ENCODE peak calls at places on chromosomes 12 and 14, in six cellular contexts. C is aorta; E is transverse colon; M is DND-41; S is tibial artery; D is CD8-positive, alpha-beta T cell. X is an unnamed sample.
A peak's percentile ranks its signal among the peaks of the same experiment; 100 is the strongest.

GRCh38 chr12:31387466-31387865 is 61.5 kb upstream of the SINHCAF start:
- DNase-seq in D (no peak), S (no peak), C (no peak), M (no peak), E (no peak), X (no peak)

GRCh38 chr12:117830471-117830870 is 138.3 kb downstream of the KSR2 start:
- DNase-seq in E (no peak), M (peak; percentile 69), D (no peak), C (no peak), S (no peak), X (no peak)

GRCh38 chr12:75488553-75488952 is 8.0 kb downstream of the GLIPR1 start:
- DNase-seq in S (no peak), M (peak; percentile 39), E (no peak), C (peak; percentile 73), D (no peak), X (no peak)

GRCh38 chr14:44960146-44960545 is 1.6 kb downstream of the KLHL28 start:
- DNase-seq in S (no peak), M (no peak), D (no peak), C (no peak), E (no peak), X (no peak)

GRCh38 chr12:64269161-64269560 is 47.1 kb upstream of the KICS2 start:
- DNase-seq in E (no peak), C (no peak), M (no peak), D (no peak), S (no peak), X (no peak)

GRCh38 chr12:77133566-77133965 is 68.2 kb upstream of the E2F7 start:
- DNase-seq in C (no peak), E (peak; percentile 11), M (peak; percentile 75), S (no peak), D (no peak), X (no peak)

GRCh38 chr12:65517656-65518210 is 239.2 kb downstream of the MSRB3 start:
- DNase-seq in M (no peak), D (no peak), E (no peak), C (no peak), S (no peak), X (no peak)

GRCh38 chr12:96121271-96121711 is 72.9 kb upstream of the ELK3 start:
- DNase-seq in C (no peak), M (no peak), S (no peak), D (no peak), E (no peak), X (no peak)

GRCh38 chr14:24903337-24903736 is 146.6 kb downstream of the STXBP6 start:
- DNase-seq in D (no peak), C (no peak), M (no peak), E (no peak), S (no peak), X (no peak)

GRCh38 chr14:105481886-105482454 is 4.7 kb upstream of the CRIP1 start:
- DNase-seq in M (peak; percentile 85), D (peak; percentile 94), E (peak; percentile 96), S (peak; percentile 98), C (peak; percentile 98), X (peak; percentile 97)

GRCh38 chr12:79408665-79409064 is 282.1 kb downstream of the PAWR start:
- DNase-seq in M (no peak), D (no peak), E (no peak), S (no peak), C (no peak), X (no peak)

GRCh38 chr12:111166779-111167540 is 201.9 kb downstream of the PHETA1 start:
- DNase-seq in C (no peak), S (no peak), D (no peak), M (no peak), E (peak; percentile 12), X (no peak)

GRCh38 chr12:111126331-111126730 is 206.0 kb upstream of the MYL2 start:
- DNase-seq in D (no peak), C (no peak), S (no peak), M (no peak), E (no peak), X (no peak)

GRCh38 chr12:55930771-55931316 is at the start of gene DGKA:
- DNase-seq in M (peak; percentile 97), S (no peak), E (peak; percentile 73), C (no peak), D (peak; percentile 21), X (peak; percentile 55)
- H3K4me1 ChIP-seq in M (peaks cover 69% of the 10 kb centered on the region), S (peaks cover 52% of the 10 kb centered on the region), E (peaks cover 57% of the 10 kb centered on the region), C (peaks cover 2% of the 10 kb centered on the region), D (peaks cover 55% of the 10 kb centered on the region), X (peaks cover 65% of the 10 kb centered on the region)

GRCh38 chr14:64968651-64969050 is 3.5 kb downstream of the RAB15 start:
- DNase-seq in S (no peak), C (no peak), M (no peak), E (no peak), D (no peak), X (no peak)

GRCh38 chr14:64968167-64968566 is 4.0 kb downstream of the RAB15 start:
- DNase-seq in E (no peak), C (no peak), D (no peak), M (no peak), S (no peak), X (no peak)

GRCh38 chr14:64970041-64970440 is 2.1 kb downstream of the RAB15 start:
- DNase-seq in E (peak; percentile 29), C (no peak), S (no peak), M (no peak), D (no peak), X (no peak)

GRCh38 chr14:64965356-64966000 is 6.7 kb downstream of the RAB15 start:
- DNase-seq in C (no peak), M (no peak), E (no peak), S (no peak), D (no peak), X (no peak)

DNA sequence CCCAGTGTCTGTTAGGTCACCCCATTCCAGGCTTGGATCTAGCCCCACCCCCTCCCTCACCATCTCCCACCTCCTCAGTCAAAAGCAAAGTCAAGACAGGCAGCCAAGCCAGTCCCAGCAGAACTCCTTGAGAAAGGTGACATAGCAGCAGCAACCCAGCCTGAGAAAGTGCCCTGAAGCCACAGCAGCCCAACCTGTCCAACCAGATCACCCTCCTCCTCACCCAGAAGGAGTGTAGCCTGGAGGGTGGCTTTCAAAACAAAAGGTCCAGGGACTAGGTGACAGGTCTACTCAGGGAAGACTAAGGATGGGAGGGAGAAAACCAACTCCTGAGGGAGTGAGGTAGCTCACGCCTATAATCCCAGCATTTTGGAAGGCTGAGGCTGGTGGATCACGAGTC is 5.2 kb downstream of the RAB15 start:
- DNase-seq in E (peak; percentile 32), D (no peak), C (no peak), S (no peak), M (no peak), X (peak; percentile 71)
- H3K27ac ChIP-seq in E (no peak overlapping the region), D (no peak overlapping the region), C (no peak overlapping the region), S (no peak overlapping the region), M (no peak overlapping the region), X (no peak overlapping the region)

DNA sequence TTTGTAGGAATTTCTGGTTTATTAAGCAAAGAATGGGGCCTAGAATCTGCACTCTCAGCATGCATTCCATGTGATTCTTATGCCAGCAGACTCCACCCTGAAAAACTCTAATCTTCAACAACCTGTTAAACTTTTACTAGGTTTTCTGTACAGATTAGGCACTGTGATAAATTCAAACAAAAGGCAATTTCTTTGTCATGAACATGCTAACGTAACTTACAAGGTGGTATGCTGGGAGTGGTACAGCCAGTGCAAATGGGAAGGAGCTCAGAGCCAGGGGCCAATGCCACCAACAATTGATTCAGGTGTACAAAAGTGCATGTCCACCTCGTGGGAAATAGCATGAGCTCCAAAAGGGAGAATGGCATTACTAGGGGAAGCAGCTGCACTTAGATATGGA is 83.0 kb downstream of the PPFIBP1 start:
- DNase-seq in E (no peak), S (no peak), M (no peak), C (no peak), D (no peak), X (no peak)
- H3K4me1 ChIP-seq in E (peaks cover 20% of the 10 kb centered on the region), S (peaks cover 64% of the 10 kb centered on the region), M (no peaks in the 10 kb centered on the region), C (peaks cover 10% of the 10 kb centered on the region), D (no peaks in the 10 kb centered on the region), X (peaks cover 25% of the 10 kb centered on the region)

GRCh38 chr12:108260039-108260438 is 79.1 kb downstream of the CMKLR1 start:
- DNase-seq in M (no peak), S (no peak), D (no peak), C (no peak), E (no peak), X (no peak)
- H3K27ac ChIP-seq in M (no peak overlapping the region), S (no peak overlapping the region), D (no peak overlapping the region), C (no peak overlapping the region), E (no peak overlapping the region), X (no peak overlapping the region)

GRCh38 chr14:76261371-76261811 is 109.7 kb downstream of the GPATCH2L start:
- DNase-seq in E (no peak), M (no peak), C (no peak), D (no peak), S (no peak), X (no peak)
- H3K4me1 ChIP-seq in E (no peaks in the 10 kb centered on the region), M (no peaks in the 10 kb centered on the region), C (no peaks in the 10 kb centered on the region), D (no peaks in the 10 kb centered on the region), S (peaks cover 19% of the 10 kb centered on the region), X (no peaks in the 10 kb centered on the region)

DNA sequence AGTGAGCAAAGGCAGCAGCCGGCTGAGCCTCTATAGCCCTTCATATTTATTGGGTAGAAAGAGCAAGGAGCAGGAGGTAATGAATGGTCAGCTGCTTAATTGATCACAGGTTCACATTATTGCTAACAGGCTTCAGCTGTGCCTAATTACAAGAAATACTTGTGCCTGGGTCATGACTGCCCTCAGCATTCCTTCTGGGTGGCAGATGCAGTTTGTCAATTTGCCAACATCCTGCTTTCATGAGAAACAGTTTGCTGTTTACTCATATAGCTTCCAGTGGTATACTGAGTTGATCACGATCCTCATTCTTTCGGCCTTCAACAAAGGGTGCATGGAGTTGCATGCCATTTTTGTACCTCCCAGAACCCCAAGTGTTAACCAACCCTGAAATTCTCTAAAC is 81.0 kb upstream of the PLEKHG7 start:
- DNase-seq in C (no peak), E (no peak), S (no peak), D (no peak), M (no peak), X (no peak)
- H3K27ac ChIP-seq in C (no peak overlapping the region), E (no peak overlapping the region), S (no peak overlapping the region), D (no peak overlapping the region), M (no peak overlapping the region), X (no peak overlapping the region)

GRCh38 chr12:47899466-47899865 is 5.3 kb downstream of the VDR start:
- DNase-seq in E (no peak), S (no peak), M (no peak), D (no peak), C (no peak), X (no peak)
- H3K4me1 ChIP-seq in E (peaks cover 69% of the 10 kb centered on the region), S (peaks cover 25% of the 10 kb centered on the region), M (no peaks in the 10 kb centered on the region), D (peaks cover 43% of the 10 kb centered on the region), C (peaks cover 7% of the 10 kb centered on the region), X (peaks cover 56% of the 10 kb centered on the region)

X was measured in lower lobe of right lung.